ENCODE peak calls at places on chromosomes 16 and 17, in five cellular contexts. One of them, this sample, is unnamed. For H3K4me1, the result is how much of the 10 kb centered on the place peaks cover.

GRCh38 chr17:6241996-6242395 is 171.8 kb downstream of the WSCD1 start:
- DNase-seq in fibroblast of lung: no peak
- DNase-seq in colonic mucosa: no peak
- DNase-seq in HCT116: no peak
- DNase-seq in neural progenitor cell: no peak
- DNase-seq in this sample: no peak

GRCh38 chr16:12406840-12407690 is 396.6 kb downstream of the CPPED1 start:
- DNase-seq in fibroblast of lung: peak
- DNase-seq in colonic mucosa: no peak
- DNase-seq in HCT116: no peak
- DNase-seq in neural progenitor cell: no peak
- DNase-seq in this sample: no peak

GRCh38 chr16:9072806-9073341 is 18.6 kb upstream of the HAPSTR1 start:
- DNase-seq in fibroblast of lung: peak
- DNase-seq in colonic mucosa: no peak
- DNase-seq in HCT116: no peak
- DNase-seq in neural progenitor cell: no peak
- DNase-seq in this sample: peak

GRCh38 chr17:44223574-44224046 is 4.1 kb upstream of the UBTF start:
- DNase-seq in fibroblast of lung: peak
- DNase-seq in colonic mucosa: peak
- DNase-seq in HCT116: no peak
- DNase-seq in neural progenitor cell: no peak
- DNase-seq in this sample: no peak

GRCh38 chr17:35807371-35808144 is 1.7 kb upstream of the TAF15 start:
- DNase-seq in fibroblast of lung: peak
- DNase-seq in colonic mucosa: no peak
- DNase-seq in HCT116: no peak
- DNase-seq in neural progenitor cell: no peak
- DNase-seq in this sample: no peak

GRCh38 chr16:55701442-55702319 is 45.9 kb downstream of the SLC6A2 start:
- DNase-seq in fibroblast of lung: peak
- DNase-seq in colonic mucosa: peak
- DNase-seq in HCT116: peak
- DNase-seq in neural progenitor cell: peak
- DNase-seq in this sample: peak

GRCh38 chr17:3685174-3685812 is 10.7 kb downstream of the P2RX5 start:
- DNase-seq in fibroblast of lung: no peak
- DNase-seq in colonic mucosa: no peak
- DNase-seq in HCT116: no peak
- DNase-seq in neural progenitor cell: no peak
- DNase-seq in this sample: no peak

GRCh38 chr16:53094013-53094630 is 39.3 kb downstream of the CHD9 start:
- DNase-seq in fibroblast of lung: no peak
- DNase-seq in colonic mucosa: peak
- DNase-seq in HCT116: no peak
- DNase-seq in neural progenitor cell: no peak
- DNase-seq in this sample: peak

GRCh38 chr17:7737601-7738000 is 20.1 kb downstream of the DNAH2 start:
- DNase-seq in fibroblast of lung: no peak
- DNase-seq in colonic mucosa: no peak
- DNase-seq in HCT116: no peak
- DNase-seq in neural progenitor cell: no peak
- DNase-seq in this sample: no peak

GRCh38 chr16:78189121-78189520 is 89.7 kb downstream of the WWOX start:
- DNase-seq in fibroblast of lung: no peak
- DNase-seq in colonic mucosa: no peak
- DNase-seq in HCT116: no peak
- DNase-seq in neural progenitor cell: no peak
- DNase-seq in this sample: no peak

GRCh38 chr16:59886021-59886420 is 1151.9 kb upstream of the GOT2 start:
- DNase-seq in fibroblast of lung: peak
- DNase-seq in colonic mucosa: no peak
- DNase-seq in HCT116: no peak
- DNase-seq in neural progenitor cell: no peak
- DNase-seq in this sample: no peak

GRCh38 chr17:7572588-7573323 is 6.7 kb upstream of the CD68 start:
- DNase-seq in fibroblast of lung: peak
- DNase-seq in colonic mucosa: peak
- DNase-seq in HCT116: peak
- DNase-seq in neural progenitor cell: peak
- DNase-seq in this sample: peak

GRCh38 chr17:73609688-73610210 is 34.5 kb downstream of the SDK2 start:
- DNase-seq in fibroblast of lung: no peak
- DNase-seq in colonic mucosa: no peak
- DNase-seq in HCT116: no peak
- DNase-seq in neural progenitor cell: no peak
- DNase-seq in this sample: no peak

GRCh38 chr17:70855401-70856054 is 686.2 kb downstream of the KCNJ2 start:
- DNase-seq in fibroblast of lung: peak
- DNase-seq in colonic mucosa: no peak
- DNase-seq in HCT116: no peak
- DNase-seq in neural progenitor cell: no peak
- DNase-seq in this sample: no peak

GRCh38 chr17:34578656-34579016 is 746 bp upstream of the TMEM132E start:
- DNase-seq in fibroblast of lung: no peak
- DNase-seq in colonic mucosa: no peak
- DNase-seq in HCT116: no peak
- DNase-seq in neural progenitor cell: no peak
- DNase-seq in this sample: no peak

GRCh38 chr17:39139137-39139516 is 12.3 kb downstream of the PLXDC1 start:
- DNase-seq in fibroblast of lung: peak
- DNase-seq in colonic mucosa: no peak
- DNase-seq in HCT116: no peak
- DNase-seq in neural progenitor cell: no peak
- DNase-seq in this sample: no peak

GRCh38 chr16:56643080-56643778 is 4.8 kb downstream of the MT1A start:
- DNase-seq in fibroblast of lung: peak
- DNase-seq in colonic mucosa: peak
- DNase-seq in HCT116: peak
- DNase-seq in neural progenitor cell: peak
- DNase-seq in this sample: peak

GRCh38 chr17:35948092-35948491 is 4.6 kb upstream of the LYZL6 start:
- DNase-seq in fibroblast of lung: no peak
- DNase-seq in colonic mucosa: no peak
- DNase-seq in HCT116: no peak
- DNase-seq in neural progenitor cell: no peak
- DNase-seq in this sample: no peak

GRCh38 chr16:10003486-10003885 is 178.7 kb downstream of the GRIN2A start:
- DNase-seq in fibroblast of lung: peak
- DNase-seq in colonic mucosa: no peak
- DNase-seq in HCT116: no peak
- DNase-seq in neural progenitor cell: no peak
- DNase-seq in this sample: no peak

GRCh38 chr17:49817993-49818392 is 29.5 kb downstream of the KAT7 start:
- DNase-seq in fibroblast of lung: no peak
- DNase-seq in colonic mucosa: no peak
- DNase-seq in HCT116: no peak
- DNase-seq in neural progenitor cell: no peak
- DNase-seq in this sample: no peak

GRCh38 chr16:79658301-79659001 is 57.9 kb upstream of the MAF start:
- DNase-seq in fibroblast of lung: peak
- DNase-seq in colonic mucosa: no peak
- DNase-seq in HCT116: no peak
- DNase-seq in neural progenitor cell: peak
- DNase-seq in this sample: no peak

GRCh38 chr16:73124097-73124652 is 76.2 kb upstream of the ZFHX3 start:
- DNase-seq in fibroblast of lung: peak
- DNase-seq in colonic mucosa: no peak
- DNase-seq in HCT116: no peak
- DNase-seq in neural progenitor cell: no peak
- DNase-seq in this sample: no peak

GRCh38 chr17:57948555-57949420 is 6.4 kb downstream of the CUEDC1 start:
- DNase-seq in fibroblast of lung: peak
- DNase-seq in colonic mucosa: no peak
- DNase-seq in HCT116: peak
- DNase-seq in neural progenitor cell: no peak
- DNase-seq in this sample: peak

GRCh38 chr16:1916654-1916990 is 1.6 kb downstream of the HS3ST6 start:
- DNase-seq in fibroblast of lung: no peak
- DNase-seq in colonic mucosa: no peak
- DNase-seq in HCT116: no peak
- DNase-seq in neural progenitor cell: peak
- DNase-seq in this sample: no peak

GRCh38 chr16:35146723-35147458 is 1687.5 kb downstream of the TP53TG3F start:
- DNase-seq in fibroblast of lung: no peak
- DNase-seq in colonic mucosa: no peak
- DNase-seq in HCT116: no peak
- DNase-seq in neural progenitor cell: no peak
- DNase-seq in this sample: no peak

GRCh38 chr16:55835578-55835977 is 2.7 kb upstream of the CES1 start:
- DNase-seq in fibroblast of lung: no peak
- DNase-seq in colonic mucosa: peak
- DNase-seq in HCT116: no peak
- DNase-seq in neural progenitor cell: no peak
- DNase-seq in this sample: no peak

GRCh38 chr16:89268585-89268984 is 51.1 kb downstream of the ZNF778 start:
- DNase-seq in fibroblast of lung: no peak
- DNase-seq in colonic mucosa: no peak
- DNase-seq in HCT116: no peak
- DNase-seq in neural progenitor cell: no peak
- DNase-seq in this sample: no peak

GRCh38 chr17:55414983-55415382 is 6.7 kb downstream of the MMD start:
- DNase-seq in fibroblast of lung: no peak
- DNase-seq in colonic mucosa: no peak
- DNase-seq in HCT116: no peak
- DNase-seq in neural progenitor cell: peak
- DNase-seq in this sample: no peak

GRCh38 chr17:76657505-76658386 is 14.2 kb upstream of the ST6GALNAC1 start:
- DNase-seq in fibroblast of lung: no peak
- DNase-seq in colonic mucosa: peak
- DNase-seq in HCT116: no peak
- DNase-seq in neural progenitor cell: no peak
- DNase-seq in this sample: no peak

GRCh38 chr17:59462385-59462784 is 103.0 kb upstream of the DHX40 start:
- DNase-seq in fibroblast of lung: no peak
- DNase-seq in colonic mucosa: no peak
- DNase-seq in HCT116: no peak
- DNase-seq in neural progenitor cell: no peak
- DNase-seq in this sample: no peak

GRCh38 chr16:8850279-8850885 is 18.4 kb downstream of the CARHSP1 start:
- DNase-seq in fibroblast of lung: peak
- DNase-seq in colonic mucosa: peak
- DNase-seq in HCT116: no peak
- DNase-seq in neural progenitor cell: no peak
- DNase-seq in this sample: no peak

GRCh38 chr17:44972953-44973352 is 4.8 kb upstream of the C1QL1 start:
- DNase-seq in fibroblast of lung: peak
- DNase-seq in colonic mucosa: no peak
- DNase-seq in HCT116: no peak
- DNase-seq in neural progenitor cell: no peak
- DNase-seq in this sample: no peak

GRCh38 chr17:51238253-51238887 is 21.5 kb downstream of the MBTD1 start:
- DNase-seq in fibroblast of lung: no peak
- DNase-seq in colonic mucosa: no peak
- DNase-seq in HCT116: no peak
- DNase-seq in neural progenitor cell: no peak
- DNase-seq in this sample: no peak

GRCh38 chr17:82915697-82916027 is 75.8 kb upstream of the ZNF750 start:
- DNase-seq in fibroblast of lung: no peak
- DNase-seq in colonic mucosa: no peak
- DNase-seq in HCT116: no peak
- DNase-seq in neural progenitor cell: no peak
- DNase-seq in this sample: no peak

GRCh38 chr17:46030752-46031151 is 31.7 kb downstream of the STH start:
- DNase-seq in fibroblast of lung: no peak
- DNase-seq in colonic mucosa: no peak
- DNase-seq in HCT116: no peak
- DNase-seq in neural progenitor cell: no peak
- DNase-seq in this sample: no peak

DNA sequence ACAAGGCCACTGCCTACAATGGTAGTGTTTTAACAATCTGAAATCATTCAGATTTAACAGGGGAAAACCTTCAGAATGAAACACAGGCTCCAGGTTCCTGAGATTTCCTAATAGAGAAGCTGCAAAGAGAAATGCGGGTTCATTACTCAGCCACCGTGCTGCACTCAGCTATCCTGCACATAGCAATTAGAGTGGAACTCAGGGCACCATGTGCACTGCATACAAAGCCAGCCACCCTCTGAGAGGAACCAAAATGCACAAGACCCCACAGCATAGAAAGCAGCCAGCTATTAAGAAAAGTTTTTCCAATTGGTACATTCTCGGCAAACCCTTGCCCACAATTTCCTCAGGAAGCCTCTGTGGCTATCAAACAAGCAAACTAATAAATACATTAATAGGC is 37.4 kb downstream of the TOM1L2 start:
- DNase-seq in fibroblast of lung: peak
- DNase-seq in colonic mucosa: no peak
- DNase-seq in HCT116: no peak
- DNase-seq in neural progenitor cell: no peak
- DNase-seq in this sample: no peak
- H3K4me1 ChIP-seq in fibroblast of lung: under half
- H3K4me1 ChIP-seq in colonic mucosa: under half
- H3K4me1 ChIP-seq in HCT116: half or more
- H3K4me1 ChIP-seq in neural progenitor cell: under half
- H3K4me1 ChIP-seq in this sample: under half

DNA sequence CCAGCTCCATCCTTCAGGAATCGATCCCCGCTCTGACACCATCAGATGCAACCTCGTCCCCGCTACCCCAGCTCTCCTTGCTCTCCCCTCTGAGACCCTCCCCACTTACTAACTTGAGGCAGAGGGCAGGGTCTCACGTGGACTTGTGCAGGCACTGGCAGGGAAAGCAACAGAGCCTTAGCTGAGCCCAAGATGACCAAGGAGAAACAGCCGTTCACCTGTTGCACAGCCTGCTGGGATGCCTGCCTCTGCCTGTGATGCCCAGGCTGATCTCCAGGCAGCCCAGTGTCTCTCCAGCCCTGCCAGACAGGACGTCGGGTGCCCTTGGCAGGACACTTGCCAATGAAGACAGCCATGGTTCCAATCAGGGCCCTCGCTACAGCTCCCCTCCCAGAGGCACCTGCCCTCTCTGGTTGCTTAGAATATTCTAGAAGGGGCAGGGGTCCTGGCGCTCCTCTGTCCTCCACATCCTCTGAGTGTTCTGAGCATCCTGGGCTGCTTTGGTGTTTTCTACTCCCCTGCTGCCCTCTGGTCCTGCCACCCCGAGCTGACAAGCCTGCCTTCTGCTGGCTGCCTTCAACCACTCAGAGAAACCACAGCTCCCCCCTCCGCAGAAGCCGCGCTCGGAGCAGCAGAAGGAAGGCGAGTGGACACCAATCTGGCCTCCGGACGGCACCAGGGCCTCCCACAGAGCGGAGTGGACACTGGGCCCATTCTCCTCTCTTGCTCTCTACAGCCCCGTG is 6.7 kb downstream of the CEP295NL start:
- DNase-seq in fibroblast of lung: no peak
- DNase-seq in colonic mucosa: no peak
- DNase-seq in HCT116: no peak
- DNase-seq in neural progenitor cell: no peak
- DNase-seq in this sample: no peak
- H3K9ac ChIP-seq in fibroblast of lung: no peak
- H3K9ac ChIP-seq in colonic mucosa: no peak
- H3K9ac ChIP-seq in HCT116: no peak
- H3K9ac ChIP-seq in neural progenitor cell: no peak
- H3K9ac ChIP-seq in this sample: no peak

GRCh38 chr16:85204242-85205010 is 92.2 kb upstream of the CIBAR2 start:
- DNase-seq in fibroblast of lung: peak
- DNase-seq in colonic mucosa: no peak
- DNase-seq in HCT116: no peak
- DNase-seq in neural progenitor cell: no peak
- DNase-seq in this sample: no peak
- H3K4me1 ChIP-seq in fibroblast of lung: under half
- H3K4me1 ChIP-seq in colonic mucosa: under half
- H3K4me1 ChIP-seq in HCT116: half or more
- H3K4me1 ChIP-seq in neural progenitor cell: under half
- H3K4me1 ChIP-seq in this sample: under half

GRCh38 chr16:51569204-51569911 is 418.3 kb upstream of the SALL1 start:
- DNase-seq in fibroblast of lung: peak
- DNase-seq in colonic mucosa: no peak
- DNase-seq in HCT116: no peak
- DNase-seq in neural progenitor cell: no peak
- DNase-seq in this sample: peak
- H3K9ac ChIP-seq in fibroblast of lung: no peak
- H3K9ac ChIP-seq in colonic mucosa: no peak
- H3K9ac ChIP-seq in HCT116: no peak
- H3K9ac ChIP-seq in neural progenitor cell: no peak
- H3K9ac ChIP-seq in this sample: no peak